ENCODE peak calls at places on chromosomes 3 and 15, in eight cellular contexts. One of them, this sample, is unnamed.

GRCh38 chr3:172939651-172940293 is 189.2 kb downstream of the ECT2 start:
- DNase-seq in psoas muscle: no peak
- DNase-seq in right atrium auricular region: no peak
- DNase-seq in hepatocyte: no peak
- DNase-seq in brain microvascular endothelial cell: no peak
- DNase-seq in fibroblast of lung: peak; percentile 69
- DNase-seq in ovary: no peak
- DNase-seq in suprapubic skin: no peak
- DNase-seq in this sample: no peak

GRCh38 chr3:179509701-179510100 is 53.0 kb upstream of the ACTL6A start:
- DNase-seq in brain microvascular endothelial cell: no peak
- DNase-seq in ovary: no peak
- DNase-seq in fibroblast of lung: no peak
- DNase-seq in hepatocyte: no peak
- DNase-seq in suprapubic skin: no peak
- DNase-seq in right atrium auricular region: no peak
- DNase-seq in psoas muscle: no peak
- DNase-seq in this sample: no peak

GRCh38 chr15:37940886-37941285 is 6.4 kb downstream of the TMCO5A start:
- DNase-seq in ovary: no peak
- DNase-seq in hepatocyte: peak; percentile 11
- DNase-seq in psoas muscle: no peak
- DNase-seq in fibroblast of lung: no peak
- DNase-seq in right atrium auricular region: no peak
- DNase-seq in suprapubic skin: no peak
- DNase-seq in brain microvascular endothelial cell: no peak
- DNase-seq in this sample: no peak

GRCh38 chr3:111851511-111851954 is 7.5 kb upstream of the PHLDB2 start:
- DNase-seq in psoas muscle: no peak
- DNase-seq in right atrium auricular region: no peak
- DNase-seq in suprapubic skin: no peak
- DNase-seq in fibroblast of lung: peak; percentile 92
- DNase-seq in ovary: no peak
- DNase-seq in hepatocyte: peak; percentile 34
- DNase-seq in brain microvascular endothelial cell: peak; percentile 46
- DNase-seq in this sample: peak; percentile 62

GRCh38 chr3:195337747-195338146 is 66.8 kb upstream of the XXYLT1 start:
- DNase-seq in ovary: no peak
- DNase-seq in psoas muscle: no peak
- DNase-seq in hepatocyte: no peak
- DNase-seq in suprapubic skin: no peak
- DNase-seq in brain microvascular endothelial cell: no peak
- DNase-seq in right atrium auricular region: no peak
- DNase-seq in fibroblast of lung: no peak
- DNase-seq in this sample: no peak

GRCh38 chr3:102346897-102347296 is 87.9 kb upstream of the ZPLD1 start:
- DNase-seq in brain microvascular endothelial cell: no peak
- DNase-seq in psoas muscle: no peak
- DNase-seq in right atrium auricular region: no peak
- DNase-seq in hepatocyte: no peak
- DNase-seq in ovary: no peak
- DNase-seq in fibroblast of lung: no peak
- DNase-seq in suprapubic skin: no peak
- DNase-seq in this sample: no peak

GRCh38 chr3:152346058-152346457 is 77.3 kb downstream of the MBNL1 start:
- DNase-seq in psoas muscle: no peak
- DNase-seq in right atrium auricular region: no peak
- DNase-seq in brain microvascular endothelial cell: no peak
- DNase-seq in ovary: no peak
- DNase-seq in hepatocyte: no peak
- DNase-seq in fibroblast of lung: no peak
- DNase-seq in suprapubic skin: no peak
- DNase-seq in this sample: no peak

GRCh38 chr15:92677998-92678397 is 22.4 kb upstream of the FAM174B start:
- DNase-seq in brain microvascular endothelial cell: no peak
- DNase-seq in fibroblast of lung: no peak
- DNase-seq in psoas muscle: no peak
- DNase-seq in hepatocyte: peak; percentile 19
- DNase-seq in suprapubic skin: no peak
- DNase-seq in right atrium auricular region: no peak
- DNase-seq in ovary: no peak
- DNase-seq in this sample: no peak

GRCh38 chr15:71607383-71607782 is 203.0 kb upstream of the NR2E3 start:
- DNase-seq in brain microvascular endothelial cell: no peak
- DNase-seq in right atrium auricular region: no peak
- DNase-seq in suprapubic skin: no peak
- DNase-seq in ovary: no peak
- DNase-seq in fibroblast of lung: no peak
- DNase-seq in psoas muscle: no peak
- DNase-seq in hepatocyte: no peak
- DNase-seq in this sample: no peak

GRCh38 chr3:4986611-4987373 is 7.6 kb downstream of the BHLHE40 start:
- DNase-seq in suprapubic skin: peak; percentile 98
- DNase-seq in brain microvascular endothelial cell: peak; percentile 98
- DNase-seq in psoas muscle: peak; percentile 98
- DNase-seq in ovary: peak; percentile 99
- DNase-seq in hepatocyte: peak; percentile 98
- DNase-seq in right atrium auricular region: peak; percentile 99
- DNase-seq in fibroblast of lung: peak; percentile 99
- DNase-seq in this sample: peak; percentile 94

GRCh38 chr3:113057117-113057516 is 66.3 kb downstream of the GTPBP8 start:
- DNase-seq in ovary: no peak
- DNase-seq in hepatocyte: no peak
- DNase-seq in brain microvascular endothelial cell: no peak
- DNase-seq in suprapubic skin: no peak
- DNase-seq in psoas muscle: no peak
- DNase-seq in right atrium auricular region: no peak
- DNase-seq in fibroblast of lung: no peak
- DNase-seq in this sample: no peak

GRCh38 chr15:64152507-64153387 is 1.2 kb downstream of the SNX22 start:
- DNase-seq in ovary: peak; percentile 49
- DNase-seq in right atrium auricular region: no peak
- DNase-seq in suprapubic skin: no peak
- DNase-seq in brain microvascular endothelial cell: no peak
- DNase-seq in hepatocyte: no peak
- DNase-seq in psoas muscle: no peak
- DNase-seq in fibroblast of lung: no peak
- DNase-seq in this sample: no peak

GRCh38 chr15:32704343-32705076 is 13.3 kb upstream of the GREM1 start:
- DNase-seq in ovary: no peak
- DNase-seq in right atrium auricular region: no peak
- DNase-seq in psoas muscle: no peak
- DNase-seq in suprapubic skin: no peak
- DNase-seq in brain microvascular endothelial cell: no peak
- DNase-seq in hepatocyte: no peak
- DNase-seq in fibroblast of lung: peak; percentile 87
- DNase-seq in this sample: peak; percentile 76

GRCh38 chr15:96285306-96285705 is 45.2 kb upstream of the NR2F2 start:
- DNase-seq in ovary: peak; percentile 66
- DNase-seq in psoas muscle: peak; percentile 19
- DNase-seq in fibroblast of lung: peak; percentile 100
- DNase-seq in suprapubic skin: no peak
- DNase-seq in right atrium auricular region: no peak
- DNase-seq in brain microvascular endothelial cell: peak; percentile 99
- DNase-seq in hepatocyte: no peak
- DNase-seq in this sample: peak; percentile 81

GRCh38 chr3:191330309-191330712 is at the start of gene UTS2B:
- DNase-seq in right atrium auricular region: no peak
- DNase-seq in psoas muscle: no peak
- DNase-seq in hepatocyte: peak; percentile 46
- DNase-seq in suprapubic skin: no peak
- DNase-seq in ovary: no peak
- DNase-seq in fibroblast of lung: peak; percentile 91
- DNase-seq in brain microvascular endothelial cell: peak; percentile 73
- DNase-seq in this sample: no peak

GRCh38 chr15:29115093-29115991 is 154.3 kb downstream of the NSMCE3 start:
- DNase-seq in hepatocyte: peak; percentile 53
- DNase-seq in psoas muscle: no peak
- DNase-seq in ovary: peak; percentile 40
- DNase-seq in right atrium auricular region: no peak
- DNase-seq in suprapubic skin: no peak
- DNase-seq in fibroblast of lung: no peak
- DNase-seq in brain microvascular endothelial cell: peak; percentile 16
- DNase-seq in this sample: no peak

GRCh38 chr3:138367912-138368311 is 19.5 kb downstream of the MRAS start:
- DNase-seq in suprapubic skin: peak; percentile 75
- DNase-seq in ovary: peak; percentile 68
- DNase-seq in fibroblast of lung: peak; percentile 45
- DNase-seq in hepatocyte: no peak
- DNase-seq in right atrium auricular region: peak; percentile 75
- DNase-seq in brain microvascular endothelial cell: no peak
- DNase-seq in psoas muscle: peak; percentile 58
- DNase-seq in this sample: no peak

GRCh38 chr3:41418961-41419691 is 219.8 kb downstream of the CTNNB1 start:
- DNase-seq in psoas muscle: no peak
- DNase-seq in suprapubic skin: no peak
- DNase-seq in ovary: no peak
- DNase-seq in brain microvascular endothelial cell: peak; percentile 84
- DNase-seq in hepatocyte: no peak
- DNase-seq in fibroblast of lung: peak; percentile 66
- DNase-seq in right atrium auricular region: no peak
- DNase-seq in this sample: no peak

GRCh38 chr15:26891448-26891881 is 24.6 kb downstream of the GABRA5 start:
- DNase-seq in brain microvascular endothelial cell: peak; percentile 49
- DNase-seq in hepatocyte: peak; percentile 88
- DNase-seq in psoas muscle: no peak
- DNase-seq in fibroblast of lung: peak; percentile 72
- DNase-seq in suprapubic skin: no peak
- DNase-seq in right atrium auricular region: no peak
- DNase-seq in ovary: peak; percentile 44
- DNase-seq in this sample: no peak

GRCh38 chr3:143445118-143445517 is 325.5 kb downstream of the CHST2 start:
- DNase-seq in suprapubic skin: no peak
- DNase-seq in right atrium auricular region: no peak
- DNase-seq in brain microvascular endothelial cell: peak; percentile 23
- DNase-seq in ovary: no peak
- DNase-seq in hepatocyte: no peak
- DNase-seq in psoas muscle: no peak
- DNase-seq in fibroblast of lung: peak; percentile 53
- DNase-seq in this sample: no peak

DNA sequence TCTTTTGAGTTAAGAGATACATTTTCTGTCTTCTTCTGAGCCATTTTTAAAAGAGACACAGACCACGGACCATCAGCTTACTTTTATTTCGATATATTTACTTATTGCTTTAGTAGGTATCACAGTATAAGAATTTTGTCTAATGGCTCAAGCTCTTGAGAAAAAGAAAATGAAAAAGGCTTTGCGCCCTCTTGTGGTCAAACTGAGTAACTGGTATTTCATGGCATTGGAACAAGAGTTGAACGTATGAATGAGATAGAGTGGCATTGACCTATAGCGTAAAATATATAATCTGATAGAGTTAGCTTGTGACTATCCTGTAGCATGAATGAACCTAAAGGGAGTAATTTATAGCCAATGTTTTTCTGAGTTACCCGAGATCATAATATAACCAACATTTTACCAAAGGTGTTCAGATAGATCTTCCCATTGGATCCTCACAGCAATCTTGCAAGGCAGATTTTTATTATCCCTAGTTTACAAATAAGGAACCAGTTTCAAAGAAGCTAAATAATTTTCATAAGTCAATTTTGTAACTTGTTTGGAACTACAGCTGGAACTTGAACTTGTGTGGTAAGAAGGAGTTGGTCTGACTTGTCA is 154.6 kb downstream of the POLR2M start:
- DNase-seq in hepatocyte: peak; percentile 73
- DNase-seq in right atrium auricular region: no peak
- DNase-seq in suprapubic skin: no peak
- DNase-seq in brain microvascular endothelial cell: peak; percentile 44
- DNase-seq in fibroblast of lung: peak; percentile 46
- DNase-seq in ovary: no peak
- DNase-seq in psoas muscle: no peak
- DNase-seq in this sample: no peak
- H3K27me3 ChIP-seq in hepatocyte: no peaks in the 10 kb centered on the region
- H3K27me3 ChIP-seq in right atrium auricular region: no peaks in the 10 kb centered on the region
- H3K27me3 ChIP-seq in suprapubic skin: peaks cover 7% of the 10 kb centered on the region
- H3K27me3 ChIP-seq in brain microvascular endothelial cell: no peaks in the 10 kb centered on the region
- H3K27me3 ChIP-seq in fibroblast of lung: peaks cover 2% of the 10 kb centered on the region
- H3K27me3 ChIP-seq in ovary: no peaks in the 10 kb centered on the region
- H3K27me3 ChIP-seq in psoas muscle: peaks cover 3% of the 10 kb centered on the region
- H3K27me3 ChIP-seq in this sample: no peaks in the 10 kb centered on the region

GRCh38 chr3:12288466-12289129 is at the start of gene PPARG:
- DNase-seq in psoas muscle: peak; percentile 32
- DNase-seq in brain microvascular endothelial cell: no peak
- DNase-seq in hepatocyte: peak; percentile 68
- DNase-seq in suprapubic skin: peak; percentile 65
- DNase-seq in fibroblast of lung: peak; percentile 24
- DNase-seq in ovary: peak; percentile 72
- DNase-seq in right atrium auricular region: no peak
- DNase-seq in this sample: no peak
- TF ChIP-seq CTCF in psoas muscle: no peak
- TF ChIP-seq CTCF in brain microvascular endothelial cell: no peak
- TF ChIP-seq CTCF in hepatocyte: no peak
- TF ChIP-seq CTCF in suprapubic skin: no peak
- TF ChIP-seq CTCF in fibroblast of lung: no peak
- TF ChIP-seq CTCF in ovary: peak; percentile 7
- TF ChIP-seq CTCF in right atrium auricular region: no peak
- TF ChIP-seq CTCF in this sample: no peak

GRCh38 chr3:15707779-15708178 is 90.0 kb downstream of the ANKRD28 start:
- DNase-seq in ovary: no peak
- DNase-seq in suprapubic skin: no peak
- DNase-seq in psoas muscle: no peak
- DNase-seq in fibroblast of lung: no peak
- DNase-seq in brain microvascular endothelial cell: no peak
- DNase-seq in right atrium auricular region: no peak
- DNase-seq in hepatocyte: no peak
- DNase-seq in this sample: no peak
- H3K36me3 ChIP-seq in ovary: no peaks in the 10 kb centered on the region
- H3K36me3 ChIP-seq in suprapubic skin: peaks cover 61% of the 10 kb centered on the region
- H3K36me3 ChIP-seq in psoas muscle: peaks cover 78% of the 10 kb centered on the region
- H3K36me3 ChIP-seq in fibroblast of lung: peaks cover 13% of the 10 kb centered on the region
- H3K36me3 ChIP-seq in brain microvascular endothelial cell: peaks cover 29% of the 10 kb centered on the region
- H3K36me3 ChIP-seq in right atrium auricular region: peaks cover 8% of the 10 kb centered on the region
- H3K36me3 ChIP-seq in hepatocyte: no peaks in the 10 kb centered on the region
- H3K36me3 ChIP-seq in this sample: peaks cover 8% of the 10 kb centered on the region

DNA sequence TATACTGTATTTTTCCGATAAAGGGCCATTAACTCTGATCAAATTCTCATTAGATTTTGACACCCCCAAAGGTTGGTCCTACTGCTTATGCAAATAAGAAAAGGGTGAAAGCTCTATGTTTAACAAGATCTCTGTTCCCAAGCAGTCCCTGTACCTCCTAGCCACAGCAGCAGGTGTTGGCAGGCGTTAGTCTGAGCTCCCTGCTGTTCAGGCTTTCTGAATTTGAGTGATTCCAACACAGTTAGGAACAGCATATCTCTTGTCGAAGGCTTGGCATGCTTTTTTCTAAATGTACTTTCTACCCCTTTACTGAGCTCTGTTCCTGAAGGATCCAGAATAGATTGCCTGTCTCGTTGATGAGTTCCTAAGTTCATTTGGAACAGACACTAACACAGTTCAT is 42.3 kb downstream of the MITF start:
- DNase-seq in suprapubic skin: no peak
- DNase-seq in brain microvascular endothelial cell: no peak
- DNase-seq in fibroblast of lung: no peak
- DNase-seq in psoas muscle: no peak
- DNase-seq in right atrium auricular region: no peak
- DNase-seq in hepatocyte: no peak
- DNase-seq in ovary: no peak
- DNase-seq in this sample: no peak
- H3K27me3 ChIP-seq in suprapubic skin: no peaks in the 10 kb centered on the region
- H3K27me3 ChIP-seq in brain microvascular endothelial cell: no peaks in the 10 kb centered on the region
- H3K27me3 ChIP-seq in fibroblast of lung: no peaks in the 10 kb centered on the region
- H3K27me3 ChIP-seq in psoas muscle: no peaks in the 10 kb centered on the region
- H3K27me3 ChIP-seq in right atrium auricular region: no peaks in the 10 kb centered on the region
- H3K27me3 ChIP-seq in hepatocyte: no peaks in the 10 kb centered on the region
- H3K27me3 ChIP-seq in ovary: no peaks in the 10 kb centered on the region
- H3K27me3 ChIP-seq in this sample: no peaks in the 10 kb centered on the region

GRCh38 chr3:50364573-50365079 is 5.3 kb upstream of the TMEM115 start:
- DNase-seq in fibroblast of lung: no peak
- DNase-seq in ovary: no peak
- DNase-seq in hepatocyte: peak; percentile 58
- DNase-seq in right atrium auricular region: no peak
- DNase-seq in psoas muscle: no peak
- DNase-seq in brain microvascular endothelial cell: no peak
- DNase-seq in suprapubic skin: no peak
- DNase-seq in this sample: no peak
- TF ChIP-seq CTCF in fibroblast of lung: no peak
- TF ChIP-seq CTCF in ovary: no peak
- TF ChIP-seq CTCF in hepatocyte: no peak
- TF ChIP-seq CTCF in right atrium auricular region: no peak
- TF ChIP-seq CTCF in psoas muscle: no peak
- TF ChIP-seq CTCF in brain microvascular endothelial cell: no peak
- TF ChIP-seq CTCF in suprapubic skin: no peak
- TF ChIP-seq CTCF in this sample: no peak

This sample was measured in BJ.